ENCODE peak calls at places on chromosome 20, in four cellular contexts. K, Q, M and X are unnamed samples. For H3K4me1 and H3K27me3, the result is how much of the 10 kb centered on the place peaks cover.

GRCh38 chr20:46423882-46424482 is 17.6 kb upstream of the ELMO2 start:
- DNase-seq in K (no peak), Q (no peak), M (no peak), X (no peak)

GRCh38 chr20:3670511-3670910 is 7.3 kb upstream of the GFRA4 start:
- DNase-seq in K (no peak), Q (no peak), M (no peak), X (no peak)

GRCh38 chr20:23193985-23194384 is 107.9 kb upstream of the CD93 start:
- DNase-seq in K (no peak), Q (no peak), M (no peak), X (peak)

GRCh38 chr20:16001286-16001685 is 572.0 kb downstream of the KIF16B start:
- DNase-seq in K (no peak), Q (no peak), M (no peak), X (no peak)

GRCh38 chr20:39985276-39985675 is 703.8 kb downstream of the MAFB start:
- DNase-seq in K (no peak), Q (no peak), M (no peak), X (no peak)

GRCh38 chr20:24827603-24828295 is 121.3 kb upstream of the CST7 start:
- DNase-seq in K (no peak), Q (no peak), M (no peak), X (no peak)

GRCh38 chr20:1392443-1392692 is 486 bp downstream of the FKBP1A start:
- DNase-seq in K (no peak), Q (no peak), M (no peak), X (no peak)

GRCh38 chr20:8602389-8603116 is 466.3 kb upstream of the PLCB4 start:
- DNase-seq in K (no peak), Q (no peak), M (no peak), X (no peak)

GRCh38 chr20:51703446-51704287 is 64.5 kb downstream of the ATP9A start:
- DNase-seq in K (no peak), Q (peak), M (no peak), X (no peak)

GRCh38 chr20:1336699-1337387 is 7.9 kb upstream of the SDCBP2 start:
- DNase-seq in K (peak), Q (no peak), M (peak), X (no peak)

GRCh38 chr20:41134362-41135186 is 2.8 kb upstream of the PLCG1 start:
- DNase-seq in K (no peak), Q (no peak), M (no peak), X (no peak)

GRCh38 chr20:51195990-51196389 is 173.1 kb upstream of the KCNG1 start:
- DNase-seq in K (no peak), Q (no peak), M (no peak), X (no peak)

GRCh38 chr20:47764154-47764734 is 21.0 kb downstream of the SULF2 start:
- DNase-seq in K (no peak), Q (no peak), M (no peak), X (no peak)

GRCh38 chr20:24207803-24208300 is 219.3 kb upstream of the GGTLC1 start:
- DNase-seq in K (no peak), Q (no peak), M (no peak), X (no peak)

GRCh38 chr20:51354769-51355319 is 187.7 kb downstream of the NFATC2 start:
- DNase-seq in K (no peak), Q (no peak), M (no peak), X (no peak)

GRCh38 chr20:25356294-25356933 is 34.2 kb downstream of the ABHD12 start:
- DNase-seq in K (peak), Q (no peak), M (peak), X (no peak)

GRCh38 chr20:2692036-2692885 is at the start of gene EBF4:
- DNase-seq in K (peak), Q (peak), M (peak), X (peak)

GRCh38 chr20:23513164-23513563 is 22.2 kb downstream of the CST8 start:
- DNase-seq in K (no peak), Q (no peak), M (no peak), X (no peak)

GRCh38 chr20:50540620-50541605 is 30.7 kb downstream of the PTPN1 start:
- DNase-seq in K (no peak), Q (peak), M (no peak), X (peak)

GRCh38 chr20:36113566-36114247 is 40.8 kb upstream of the EPB41L1 start:
- DNase-seq in K (no peak), Q (no peak), M (no peak), X (no peak)

GRCh38 chr20:51275181-51275580 is 252.3 kb upstream of the KCNG1 start:
- DNase-seq in K (no peak), Q (no peak), M (no peak), X (no peak)

GRCh38 chr20:17648782-17649730 is 33.0 kb downstream of the RRBP1 start:
- DNase-seq in K (peak), Q (no peak), M (peak), X (no peak)

GRCh38 chr20:32570401-32571190 is 14.5 kb downstream of the NOL4L start:
- DNase-seq in K (no peak), Q (no peak), M (peak), X (no peak)
- H3K27ac ChIP-seq in K (no peak), Q (no peak), M (no peak), X (no peak)

DNA sequence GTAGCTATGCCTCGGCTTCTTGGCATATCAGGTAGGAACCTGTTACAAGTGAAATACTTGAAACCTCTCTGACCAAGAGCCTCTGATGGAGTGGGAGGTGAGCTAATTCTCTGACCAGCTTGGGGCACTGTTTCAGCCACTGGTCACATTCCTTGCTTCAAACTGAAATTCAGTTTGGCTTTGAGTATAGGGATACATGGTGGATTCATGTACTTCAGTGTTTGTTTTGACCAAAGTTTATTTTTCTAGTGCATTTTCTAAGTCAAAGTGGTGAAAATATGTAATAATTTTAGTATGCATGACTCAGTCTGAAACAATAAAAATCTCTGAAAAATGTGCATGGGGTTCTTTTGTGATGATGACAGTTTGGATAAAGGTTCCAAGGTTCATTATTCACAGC is 18.6 kb downstream of the TTPAL start:
- DNase-seq in K (no peak), Q (no peak), M (no peak), X (peak)
- H3K4me1 ChIP-seq in K (under half), Q (under half), M (under half), X (under half)

GRCh38 chr20:63856111-63856511 is 5.2 kb upstream of the ABHD16B start:
- DNase-seq in K (no peak), Q (no peak), M (no peak), X (no peak)
- H3K27me3 ChIP-seq in K (under half), Q (under half), M (under half), X (half or more)

DNA sequence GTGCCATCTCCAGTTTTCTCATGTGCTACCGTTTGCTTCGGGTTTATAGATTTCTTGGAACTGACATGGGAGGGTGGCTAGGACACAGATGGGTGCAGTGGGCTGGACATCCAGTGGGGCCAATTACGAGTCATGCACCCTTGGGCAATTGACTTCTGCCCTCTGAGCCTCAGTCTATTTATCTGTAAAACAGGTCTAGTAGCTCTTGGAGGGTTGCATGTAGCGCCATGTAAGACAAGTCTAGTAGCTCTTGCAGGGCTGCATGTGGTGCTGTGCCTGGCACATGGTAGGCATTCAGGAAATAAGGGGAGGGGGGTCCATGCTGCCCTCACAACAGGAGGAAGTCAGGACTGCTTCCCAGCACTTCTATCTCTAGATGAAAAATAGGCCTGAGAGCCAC is 15.3 kb downstream of the PMEPA1 start:
- DNase-seq in K (no peak), Q (no peak), M (no peak), X (no peak)
- H3K27ac ChIP-seq in K (peak), Q (peak), M (peak), X (no peak)

GRCh38 chr20:4894981-4895381 is 106.3 kb downstream of the SLC23A2 start:
- DNase-seq in K (no peak), Q (no peak), M (peak), X (no peak)

GRCh38 chr20:4894409-4894808 is 106.9 kb downstream of the SLC23A2 start:
- DNase-seq in K (no peak), Q (no peak), M (no peak), X (no peak)

GRCh38 chr20:4896971-4897497 is 104.3 kb downstream of the SLC23A2 start:
- DNase-seq in K (no peak), Q (peak), M (no peak), X (no peak)

GRCh38 chr20:4897600-4897999 is 103.7 kb downstream of the SLC23A2 start:
- DNase-seq in K (no peak), Q (no peak), M (no peak), X (peak)

GRCh38 chr20:4896119-4896700 is 105.1 kb downstream of the SLC23A2 start:
- DNase-seq in K (no peak), Q (no peak), M (no peak), X (no peak)
- H3K4me1 ChIP-seq in K (under half), Q (under half), M (under half), X (under half)

DNA sequence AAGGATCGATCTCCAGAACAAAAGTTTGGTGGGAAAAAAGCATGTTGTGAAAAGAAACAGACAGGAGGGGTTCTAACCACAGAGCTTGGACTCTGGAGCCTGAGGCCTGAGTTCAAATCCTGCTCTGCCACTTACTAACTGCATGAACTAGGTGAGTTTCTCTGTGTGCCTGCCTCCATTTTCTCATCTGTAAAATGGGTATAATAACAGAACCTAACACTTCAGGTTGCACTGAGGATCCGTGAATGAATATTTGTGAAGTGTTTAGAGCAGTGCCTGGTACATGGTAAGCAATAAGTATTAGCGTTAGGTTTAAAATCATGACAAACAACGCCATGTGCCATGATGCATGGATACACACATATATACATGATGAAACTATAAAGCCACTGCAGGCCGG is 36.6 kb downstream of the TTLL9 start:
- DNase-seq in K (no peak), Q (no peak), M (no peak), X (no peak)
- H3K27me3 ChIP-seq in K (under half), Q (under half), M (under half), X (under half)

DNA sequence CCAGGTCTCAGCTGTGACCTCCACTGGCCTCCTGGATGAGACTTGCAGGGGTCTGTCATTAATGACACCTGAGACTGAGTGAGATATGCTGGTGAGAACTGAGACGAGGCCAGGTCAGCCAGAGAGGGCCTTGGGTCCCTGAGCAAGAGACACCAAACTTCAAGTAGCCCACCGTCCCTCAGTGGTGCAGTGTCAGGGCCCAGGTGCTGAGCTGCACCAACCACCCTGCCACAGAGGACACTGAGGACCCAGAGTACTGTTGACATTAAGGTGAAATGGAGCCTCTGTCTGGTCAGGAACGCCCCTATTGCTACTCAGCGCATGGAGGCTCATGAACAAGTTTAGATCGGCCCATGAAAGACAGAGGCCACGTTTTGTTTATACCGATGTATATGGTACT is 64.1 kb upstream of the SCP2D1 start:
- DNase-seq in K (no peak), Q (no peak), M (no peak), X (no peak)
- H3K27ac ChIP-seq in K (no peak), Q (no peak), M (no peak), X (no peak)

GRCh38 chr20:37344506-37345338 is 1.2 kb upstream of the SRC start:
- DNase-seq in K (peak), Q (peak), M (peak), X (no peak)

GRCh38 chr20:37346526-37347346 is 796 bp downstream of the SRC start:
- DNase-seq in K (peak), Q (no peak), M (no peak), X (no peak)

GRCh38 chr20:37346232-37346525 is 239 bp downstream of the SRC start:
- DNase-seq in K (no peak), Q (no peak), M (no peak), X (no peak)

GRCh38 chr20:37343994-37344355 is 2.0 kb upstream of the SRC start:
- DNase-seq in K (no peak), Q (no peak), M (no peak), X (no peak)

DNA sequence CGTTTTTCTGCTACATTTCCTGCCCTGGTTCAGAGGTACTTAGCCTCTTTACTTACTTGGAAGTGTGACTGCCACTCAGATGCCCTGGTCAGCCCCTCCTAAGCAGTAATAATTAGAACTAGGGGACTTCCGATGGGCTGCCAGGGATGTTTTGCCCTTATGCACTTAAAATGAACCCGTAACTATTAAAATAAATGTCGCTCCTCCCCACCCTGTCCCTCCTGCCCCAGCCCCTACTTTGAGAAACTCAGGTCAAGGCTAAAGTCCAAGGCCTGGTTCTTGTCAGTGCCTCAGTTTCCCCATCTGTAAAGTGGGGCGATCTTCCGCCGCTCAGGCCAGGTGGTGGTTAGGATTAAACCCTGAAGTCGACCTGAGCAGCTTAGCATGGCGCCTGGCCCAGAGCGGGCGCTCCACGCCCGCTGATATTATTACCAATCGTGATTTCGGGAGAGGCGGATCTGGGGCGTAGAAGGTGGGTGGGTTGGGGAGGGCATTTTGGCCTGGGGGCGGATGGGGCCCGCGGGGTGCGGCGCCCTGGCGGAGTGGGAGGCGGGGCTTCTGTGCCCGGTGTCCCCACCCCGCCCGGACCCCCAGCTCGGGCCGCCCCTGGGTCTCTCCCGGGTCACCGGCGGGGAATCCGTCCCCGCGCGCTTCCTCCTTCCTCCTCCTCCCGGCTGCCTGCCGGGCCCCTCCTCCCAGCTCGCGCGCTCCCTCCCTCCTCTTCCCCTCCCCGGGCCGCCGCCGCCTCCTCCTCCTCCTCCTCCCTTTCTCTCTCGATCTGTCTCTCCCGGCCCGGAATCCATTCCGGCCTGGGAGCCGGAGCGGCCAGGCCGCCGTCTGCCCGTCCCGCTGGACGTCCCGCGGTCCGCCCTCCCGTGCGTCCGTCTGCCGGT is at the start of gene SRC:
- DNase-seq in K (peak), Q (peak), M (peak), X (peak)
- H3K4me1 ChIP-seq in K (under half), Q (under half), M (half or more), X (under half)

DNA sequence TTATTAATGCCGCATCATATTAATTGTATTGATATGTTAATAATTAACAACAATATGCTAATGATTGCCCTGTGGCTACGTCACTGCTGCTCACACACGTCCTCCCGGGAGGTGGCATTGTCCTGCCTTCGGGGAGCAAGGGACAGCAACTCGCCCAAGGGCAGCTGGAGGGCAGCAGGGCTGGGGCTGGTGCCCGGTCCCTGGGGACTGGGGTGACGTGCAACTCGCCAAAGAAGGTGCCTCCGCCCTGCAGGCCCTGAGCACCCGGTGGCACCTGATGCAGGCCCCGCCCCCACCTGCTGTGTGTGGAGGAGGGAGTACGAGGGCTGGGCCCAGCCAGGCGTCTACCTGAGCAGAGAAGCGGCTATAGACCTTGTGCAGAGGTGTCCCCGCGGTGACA is 64.9 kb upstream of the SLCO4A1 start:
- DNase-seq in K (peak), Q (no peak), M (peak), X (no peak)
- H3K27me3 ChIP-seq in K (under half), Q (under half), M (under half), X (half or more)